ENCODE peak calls at places on chromosome 2, in eight cellular contexts. S, L, A, B, Z, X, V and Q are unnamed samples.

GRCh38 chr2:9095690-9096089 is 92.2 kb upstream of the MBOAT2 start:
- DNase-seq in X (peak; percentile 68), A (peak; percentile 74), Z (no peak), V (no peak), S (peak; percentile 67), B (peak; percentile 73), L (peak; percentile 84), Q (no peak)

GRCh38 chr2:120396519-120397361 is 50.8 kb downstream of the INHBB start:
- DNase-seq in L (no peak), X (no peak), B (no peak), S (no peak), Z (no peak), V (no peak), A (no peak), Q (no peak)

GRCh38 chr2:124325667-124326425 is 300.8 kb downstream of the CNTNAP5 start:
- DNase-seq in X (peak; percentile 10), L (no peak), V (no peak), B (no peak), S (no peak), Z (no peak), A (no peak), Q (no peak)

GRCh38 chr2:98839292-98839691 is 96.7 kb downstream of the CRACDL start:
- DNase-seq in B (no peak), V (no peak), L (no peak), S (no peak), Z (no peak), A (peak; percentile 69), X (no peak), Q (no peak)

GRCh38 chr2:124088621-124089020 is 63.5 kb downstream of the CNTNAP5 start:
- DNase-seq in S (no peak), V (no peak), X (no peak), L (no peak), A (no peak), Z (no peak), B (no peak), Q (no peak)

GRCh38 chr2:3612639-3613523 is 18.0 kb downstream of the COLEC11 start:
- DNase-seq in A (no peak), V (no peak), B (peak; percentile 27), S (no peak), L (peak; percentile 57), Z (no peak), X (no peak), Q (no peak)

GRCh38 chr2:238851751-238852150 is 3.9 kb downstream of the TWIST2 start:
- DNase-seq in L (no peak), X (no peak), A (no peak), B (no peak), S (no peak), Z (no peak), V (no peak), Q (no peak)

GRCh38 chr2:108534577-108535379 is 508 bp downstream of the LIMS1 start:
- DNase-seq in V (no peak), B (no peak), S (peak; percentile 31), Z (no peak), L (peak; percentile 75), X (no peak), A (peak; percentile 55), Q (peak; percentile 41)

GRCh38 chr2:191018663-191019119 is 4.7 kb upstream of the STAT1 start:
- DNase-seq in B (no peak), X (no peak), A (no peak), L (no peak), V (no peak), Z (no peak), S (no peak), Q (no peak)

GRCh38 chr2:216056739-216057138 is 24.9 kb downstream of the PECR start:
- DNase-seq in L (no peak), S (no peak), A (peak; percentile 22), Z (no peak), X (no peak), B (no peak), V (no peak), Q (no peak)

GRCh38 chr2:216055661-216056060 is 25.9 kb downstream of the PECR start:
- DNase-seq in X (no peak), V (no peak), L (no peak), Z (no peak), B (no peak), A (no peak), S (no peak), Q (no peak)

GRCh38 chr2:216057688-216058193 is 23.9 kb downstream of the PECR start:
- DNase-seq in S (no peak), A (peak; percentile 85), X (peak; percentile 13), Z (peak; percentile 53), B (no peak), L (no peak), V (no peak), Q (no peak)

GRCh38 chr2:216064014-216064630 is 17.5 kb downstream of the PECR start:
- DNase-seq in S (no peak), V (no peak), X (no peak), B (no peak), L (no peak), Z (no peak), A (peak; percentile 47), Q (no peak)

DNA sequence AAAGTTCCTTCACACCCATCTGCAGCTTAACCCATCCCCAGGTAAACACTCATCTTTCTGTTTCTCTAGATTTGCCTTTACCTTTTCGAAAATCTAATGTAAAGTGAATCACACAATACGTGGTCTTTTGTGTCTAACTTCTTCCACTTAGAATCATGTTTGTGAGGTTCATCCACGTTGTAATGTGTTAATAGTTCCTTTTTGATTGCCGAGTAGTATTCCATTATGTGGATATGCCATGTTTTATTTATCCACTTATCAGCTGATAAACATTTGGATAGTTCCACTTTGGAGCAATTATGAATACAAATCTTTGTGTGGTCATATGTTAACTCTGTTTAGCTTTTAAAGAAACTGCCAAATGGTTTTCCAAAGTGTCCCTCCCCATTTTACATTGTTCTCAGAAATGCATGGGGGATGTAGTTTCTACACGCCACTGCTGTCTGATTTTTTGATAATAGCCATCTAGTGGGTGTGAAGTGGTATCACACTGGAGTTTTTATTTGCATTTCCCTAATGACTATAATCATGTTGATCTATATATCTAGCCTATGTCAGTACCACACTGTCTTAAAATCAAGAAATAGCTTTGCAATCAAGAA is 22.3 kb downstream of the PECR start:
- DNase-seq in X (no peak), Z (no peak), V (no peak), B (no peak), L (no peak), S (no peak), A (peak; percentile 12), Q (no peak)
- TF ChIP-seq CTCF in X (peak; percentile 25), Z (peak; percentile 41), V (no peak), B (no peak), L (no peak), S (no peak), A (peak; percentile 44), Q (peak; percentile 42)

GRCh38 chr2:59462418-59463197 is 1090.8 kb downstream of the BCL11A start:
- DNase-seq in S (no peak), X (no peak), A (no peak), V (no peak), L (no peak), Z (no peak), B (no peak), Q (no peak)
- TF ChIP-seq CTCF in S (no peak), X (no peak), A (no peak), V (no peak), L (no peak), Z (no peak), B (no peak), Q (peak; percentile 16)

GRCh38 chr2:171811229-171811628 is 82.8 kb downstream of the SLC25A12 start:
- DNase-seq in A (peak; percentile 72), S (no peak), Z (no peak), B (no peak), V (no peak), L (no peak), X (peak; percentile 64), Q (no peak)
- TF ChIP-seq CTCF in A (peak; percentile 50), S (no peak), Z (peak; percentile 37), B (peak; percentile 31), V (peak; percentile 6), L (peak; percentile 41), X (peak; percentile 24), Q (peak; percentile 61)

DNA sequence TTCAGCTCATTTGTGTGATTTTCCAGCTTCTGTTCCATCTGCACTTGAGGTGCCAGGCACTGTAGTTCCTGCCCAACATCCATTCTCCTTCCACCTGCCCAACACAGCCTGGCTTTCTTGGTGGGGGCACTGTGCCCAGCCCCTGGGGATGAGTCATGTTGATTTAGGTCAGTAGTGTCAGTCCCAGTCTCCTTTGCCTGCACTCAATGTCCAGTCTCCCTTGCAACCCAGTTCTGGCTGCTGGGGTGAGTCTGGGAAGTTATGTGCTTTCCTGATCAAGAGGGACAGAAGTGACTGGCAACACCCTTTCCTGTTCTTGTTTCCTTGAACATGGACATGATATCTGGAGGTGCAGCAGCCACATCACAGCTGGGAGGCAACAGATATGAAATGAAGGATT is 1.5 kb upstream of the ASB18 start:
- DNase-seq in L (no peak), B (no peak), V (no peak), S (no peak), Z (no peak), A (no peak), X (no peak), Q (no peak)
- TF ChIP-seq CTCF in L (no peak), B (no peak), V (no peak), S (no peak), Z (no peak), A (no peak), X (no peak), Q (no peak)